ENCODE peak calls at places on chromosomes 7 and 10, in five cellular contexts. One of them, this sample, is unnamed.
A peak's percentile ranks its signal among the peaks of the same experiment; 100 is the strongest.

GRCh38 chr7:46559194-46559576 is 638.1 kb upstream of the IGFBP3 start:
- DNase-seq in GM20000: no peak
- DNase-seq in cardiac fibroblast: peak; percentile 85
- DNase-seq in stomach: no peak
- DNase-seq in AG09309: peak; percentile 60
- DNase-seq in this sample: no peak

GRCh38 chr10:43839973-43840372 is 191.3 kb upstream of the ZNF32 start:
- DNase-seq in GM20000: no peak
- DNase-seq in cardiac fibroblast: no peak
- DNase-seq in stomach: no peak
- DNase-seq in AG09309: no peak
- DNase-seq in this sample: no peak

GRCh38 chr7:29987083-29987482 is 2.5 kb downstream of the SCRN1 start:
- DNase-seq in GM20000: no peak
- DNase-seq in cardiac fibroblast: peak; percentile 57
- DNase-seq in stomach: no peak
- DNase-seq in AG09309: no peak
- DNase-seq in this sample: no peak

GRCh38 chr7:119572132-119572531 is 700.8 kb upstream of the KCND2 start:
- DNase-seq in GM20000: no peak
- DNase-seq in cardiac fibroblast: no peak
- DNase-seq in stomach: no peak
- DNase-seq in AG09309: no peak
- DNase-seq in this sample: no peak

GRCh38 chr7:36986429-36987362 is 262.4 kb upstream of the AOAH start:
- DNase-seq in GM20000: peak; percentile 81
- DNase-seq in cardiac fibroblast: peak; percentile 53
- DNase-seq in stomach: peak; percentile 69
- DNase-seq in AG09309: no peak
- DNase-seq in this sample: peak; percentile 59

GRCh38 chr7:41007351-41007751 is 695.5 kb downstream of the INHBA start:
- DNase-seq in GM20000: no peak
- DNase-seq in cardiac fibroblast: peak; percentile 43
- DNase-seq in stomach: no peak
- DNase-seq in AG09309: no peak
- DNase-seq in this sample: no peak

GRCh38 chr10:125602825-125603224 is 80.1 kb downstream of the TEX36 start:
- DNase-seq in GM20000: no peak
- DNase-seq in cardiac fibroblast: no peak
- DNase-seq in stomach: no peak
- DNase-seq in AG09309: no peak
- DNase-seq in this sample: no peak

GRCh38 chr10:78996449-78997129 is 72.2 kb upstream of the ZMIZ1 start:
- DNase-seq in GM20000: no peak
- DNase-seq in cardiac fibroblast: no peak
- DNase-seq in stomach: no peak
- DNase-seq in AG09309: no peak
- DNase-seq in this sample: no peak

GRCh38 chr10:118045842-118046490 is 775 bp downstream of the RAB11FIP2 start:
- DNase-seq in GM20000: peak; percentile 40
- DNase-seq in cardiac fibroblast: peak; percentile 56
- DNase-seq in stomach: peak; percentile 33
- DNase-seq in AG09309: no peak
- DNase-seq in this sample: no peak

GRCh38 chr7:158704524-158705233 is at the start of gene NCAPG2:
- DNase-seq in GM20000: peak; percentile 99
- DNase-seq in cardiac fibroblast: peak; percentile 98
- DNase-seq in stomach: peak; percentile 99
- DNase-seq in AG09309: peak; percentile 91
- DNase-seq in this sample: peak; percentile 99
- TF ChIP-seq CTCF in GM20000: no peak
- TF ChIP-seq CTCF in cardiac fibroblast: peak; percentile 18
- TF ChIP-seq CTCF in stomach: no peak
- TF ChIP-seq CTCF in AG09309: no peak
- TF ChIP-seq CTCF in this sample: peak; percentile 76

GRCh38 chr10:84783386-84783785 is 455.0 kb downstream of the CCSER2 start:
- DNase-seq in GM20000: peak; percentile 21
- DNase-seq in cardiac fibroblast: peak; percentile 12
- DNase-seq in stomach: no peak
- DNase-seq in AG09309: no peak
- DNase-seq in this sample: no peak
- TF ChIP-seq CTCF in GM20000: peak; percentile 62
- TF ChIP-seq CTCF in cardiac fibroblast: peak; percentile 30
- TF ChIP-seq CTCF in stomach: no peak
- TF ChIP-seq CTCF in AG09309: peak; percentile 22
- TF ChIP-seq CTCF in this sample: peak; percentile 41

GRCh38 chr7:55545496-55545895 is 26.8 kb downstream of the VOPP1 start:
- DNase-seq in GM20000: no peak
- DNase-seq in cardiac fibroblast: peak; percentile 54
- DNase-seq in stomach: no peak
- DNase-seq in AG09309: no peak
- DNase-seq in this sample: no peak
- TF ChIP-seq CTCF in GM20000: no peak
- TF ChIP-seq CTCF in cardiac fibroblast: no peak
- TF ChIP-seq CTCF in stomach: no peak
- TF ChIP-seq CTCF in AG09309: peak; percentile 13
- TF ChIP-seq CTCF in this sample: no peak

GRCh38 chr7:116588641-116589594 is 64.1 kb downstream of the CAV1 start:
- DNase-seq in GM20000: peak; percentile 29
- DNase-seq in cardiac fibroblast: peak; percentile 86
- DNase-seq in stomach: no peak
- DNase-seq in AG09309: no peak
- DNase-seq in this sample: no peak
- TF ChIP-seq CTCF in GM20000: no peak
- TF ChIP-seq CTCF in cardiac fibroblast: peak; percentile 29
- TF ChIP-seq CTCF in stomach: no peak
- TF ChIP-seq CTCF in AG09309: peak; percentile 32
- TF ChIP-seq CTCF in this sample: peak; percentile 57

DNA sequence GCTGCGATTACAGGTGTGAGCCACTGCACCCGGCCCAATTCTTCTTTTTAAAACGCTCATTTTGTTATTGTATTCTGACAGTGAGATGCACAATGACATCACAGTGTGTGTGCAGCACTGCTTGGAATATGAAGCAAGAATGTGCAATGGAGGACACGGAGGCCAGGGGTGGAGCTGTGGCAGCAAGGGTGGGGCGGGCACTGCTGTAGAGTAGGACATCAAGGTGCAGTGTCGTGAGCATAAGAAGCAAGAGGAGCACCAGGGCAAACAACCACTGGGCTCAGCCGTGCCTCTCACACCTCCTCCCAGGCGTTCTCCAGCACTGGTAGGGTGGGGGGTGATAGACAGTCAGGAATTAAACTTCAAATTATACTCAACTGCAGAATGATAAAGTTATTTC is 26.8 kb upstream of the GRID1 start:
- DNase-seq in GM20000: no peak
- DNase-seq in cardiac fibroblast: no peak
- DNase-seq in stomach: no peak
- DNase-seq in AG09309: no peak
- DNase-seq in this sample: no peak
- TF ChIP-seq CTCF in GM20000: no peak
- TF ChIP-seq CTCF in cardiac fibroblast: no peak
- TF ChIP-seq CTCF in stomach: no peak
- TF ChIP-seq CTCF in AG09309: no peak
- TF ChIP-seq CTCF in this sample: no peak

GRCh38 chr7:142385528-142386340 is 127.9 kb upstream of the PRSS58 start:
- DNase-seq in GM20000: peak; percentile 30
- DNase-seq in cardiac fibroblast: peak; percentile 80
- DNase-seq in stomach: no peak
- DNase-seq in AG09309: peak; percentile 46
- DNase-seq in this sample: no peak
- TF ChIP-seq CTCF in GM20000: peak; percentile 39
- TF ChIP-seq CTCF in cardiac fibroblast: peak; percentile 74
- TF ChIP-seq CTCF in stomach: no peak
- TF ChIP-seq CTCF in AG09309: peak; percentile 86
- TF ChIP-seq CTCF in this sample: peak; percentile 40

DNA sequence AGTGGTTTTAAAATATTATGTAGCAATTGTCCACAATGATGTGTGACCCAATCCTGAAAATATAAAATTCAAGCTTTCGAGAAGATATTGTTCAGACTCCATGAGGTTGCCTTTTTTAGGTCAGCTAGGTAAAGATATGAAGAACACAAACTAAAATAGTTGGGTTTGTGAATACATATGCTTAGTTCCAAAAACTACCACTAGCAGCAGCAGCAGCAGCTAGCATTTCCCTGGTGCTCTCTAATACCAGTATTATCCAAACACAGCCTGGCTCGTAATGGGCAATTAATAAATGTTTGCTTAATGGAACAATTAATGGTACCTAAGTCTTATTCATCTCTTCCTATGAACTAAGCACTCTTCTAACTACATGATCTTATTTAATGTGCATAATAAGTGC is 362.5 kb downstream of the MALRD1 start:
- DNase-seq in GM20000: no peak
- DNase-seq in cardiac fibroblast: no peak
- DNase-seq in stomach: no peak
- DNase-seq in AG09309: no peak
- DNase-seq in this sample: no peak
- TF ChIP-seq CTCF in GM20000: no peak
- TF ChIP-seq CTCF in cardiac fibroblast: no peak
- TF ChIP-seq CTCF in stomach: no peak
- TF ChIP-seq CTCF in AG09309: no peak
- TF ChIP-seq CTCF in this sample: no peak

DNA sequence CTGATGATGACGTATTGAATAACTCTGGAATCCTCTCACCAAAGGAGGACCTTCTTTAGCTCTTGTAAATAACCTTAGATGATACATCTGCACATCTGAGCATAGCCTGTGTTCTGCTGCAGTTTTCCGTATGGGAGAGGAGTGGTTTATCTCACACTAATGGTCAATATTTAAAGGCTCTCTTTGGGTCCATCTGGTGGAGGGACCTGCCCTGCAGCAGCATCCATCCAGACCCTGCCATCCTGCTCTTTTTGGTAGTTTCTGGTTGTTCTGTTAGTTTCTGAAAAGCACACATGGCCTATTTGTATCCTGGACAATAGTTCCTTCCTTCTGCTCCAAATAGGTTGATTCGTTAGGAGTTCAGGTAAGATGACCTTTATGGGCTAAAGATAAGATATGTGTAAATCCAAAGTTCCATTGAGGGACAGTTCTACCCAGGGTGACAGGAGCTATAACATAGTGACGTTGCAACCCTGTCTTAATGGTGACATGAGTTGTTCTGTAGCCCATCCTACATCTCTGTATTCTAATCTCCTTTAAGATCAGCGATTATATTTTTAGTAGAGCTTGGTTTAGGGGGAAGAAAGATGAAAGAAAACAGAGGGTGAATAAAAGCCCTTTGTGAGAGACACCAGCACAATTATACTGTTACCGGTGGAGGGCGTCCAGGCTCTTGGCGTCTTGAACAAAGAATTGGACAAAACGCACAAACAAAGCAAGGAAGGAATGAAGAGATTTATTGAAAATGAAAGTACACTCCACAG is 60.0 kb upstream of the KLF14 start:
- DNase-seq in GM20000: no peak
- DNase-seq in cardiac fibroblast: peak; percentile 41
- DNase-seq in stomach: no peak
- DNase-seq in AG09309: peak; percentile 2
- DNase-seq in this sample: no peak
- TF ChIP-seq CTCF in GM20000: no peak
- TF ChIP-seq CTCF in cardiac fibroblast: peak; percentile 20
- TF ChIP-seq CTCF in stomach: no peak
- TF ChIP-seq CTCF in AG09309: peak; percentile 30
- TF ChIP-seq CTCF in this sample: no peak

GRCh38 chr10:81917666-81918065 is 42.7 kb downstream of the NRG3 start:
- DNase-seq in GM20000: no peak
- DNase-seq in cardiac fibroblast: no peak
- DNase-seq in stomach: no peak
- DNase-seq in AG09309: no peak
- DNase-seq in this sample: no peak

GRCh38 chr10:81914736-81915510 is 39.9 kb downstream of the NRG3 start:
- DNase-seq in GM20000: no peak
- DNase-seq in cardiac fibroblast: no peak
- DNase-seq in stomach: no peak
- DNase-seq in AG09309: no peak
- DNase-seq in this sample: no peak

GRCh38 chr10:81915517-81915916 is 40.5 kb downstream of the NRG3 start:
- DNase-seq in GM20000: no peak
- DNase-seq in cardiac fibroblast: no peak
- DNase-seq in stomach: no peak
- DNase-seq in AG09309: no peak
- DNase-seq in this sample: no peak

GRCh38 chr10:81918766-81919165 is 43.8 kb downstream of the NRG3 start:
- DNase-seq in GM20000: no peak
- DNase-seq in cardiac fibroblast: no peak
- DNase-seq in stomach: no peak
- DNase-seq in AG09309: no peak
- DNase-seq in this sample: no peak

GRCh38 chr10:81920213-81920829 is 45.3 kb downstream of the NRG3 start:
- DNase-seq in GM20000: peak; percentile 22
- DNase-seq in cardiac fibroblast: peak; percentile 15
- DNase-seq in stomach: no peak
- DNase-seq in AG09309: no peak
- DNase-seq in this sample: no peak
- TF ChIP-seq CTCF in GM20000: peak; percentile 48
- TF ChIP-seq CTCF in cardiac fibroblast: peak; percentile 61
- TF ChIP-seq CTCF in stomach: no peak
- TF ChIP-seq CTCF in AG09309: no peak
- TF ChIP-seq CTCF in this sample: no peak